ENCODE peak calls at places on chromosome 4, in six cellular contexts. L, K, C, F, V and U are unnamed samples.
A peak's percentile ranks its signal among the peaks of the same experiment; 100 is the strongest.

GRCh38 chr4:931194-931959 is 739 bp downstream of the GAK start:
- DNase-seq in L (peak; percentile 28), K (no peak), C (peak; percentile 9), F (peak; percentile 72), V (peak; percentile 41), U (no peak)

GRCh38 chr4:211033-211511 is 86.8 kb downstream of the ZNF718 start:
- DNase-seq in L (no peak), K (no peak), C (no peak), F (no peak), V (no peak), U (no peak)

GRCh38 chr4:172996571-172997216 is 171.9 kb upstream of the GALNT7 start:
- DNase-seq in L (peak; percentile 80), K (no peak), C (no peak), F (peak; percentile 89), V (peak; percentile 84), U (no peak)

GRCh38 chr4:26252349-26252748 is 68.5 kb upstream of the RBPJ start:
- DNase-seq in L (no peak), K (no peak), C (peak; percentile 78), F (peak; percentile 20), V (no peak), U (no peak)

GRCh38 chr4:122739174-122739573 is 6.7 kb downstream of the BBS12 start:
- DNase-seq in L (peak; percentile 92), K (no peak), C (no peak), F (peak; percentile 92), V (peak; percentile 80), U (no peak)

GRCh38 chr4:69376450-69376849 is 96.2 kb downstream of the UGT2B28 start:
- DNase-seq in L (no peak), K (no peak), C (no peak), F (no peak), V (no peak), U (no peak)

GRCh38 chr4:105837037-105837436 is 58.2 kb upstream of the NPNT start:
- DNase-seq in L (no peak), K (no peak), C (no peak), F (no peak), V (no peak), U (no peak)

GRCh38 chr4:184476660-184477059 is 2.3 kb upstream of the IRF2 start:
- DNase-seq in L (no peak), K (no peak), C (no peak), F (no peak), V (no peak), U (no peak)

GRCh38 chr4:179585761-179586160 is 2143.5 kb upstream of the AGA start:
- DNase-seq in L (no peak), K (no peak), C (no peak), F (no peak), V (no peak), U (no peak)

GRCh38 chr4:36215627-36216026 is 28.7 kb downstream of the ARAP2 start:
- DNase-seq in L (no peak), K (no peak), C (no peak), F (no peak), V (no peak), U (no peak)

GRCh38 chr4:105808459-105809041 is 86.7 kb upstream of the NPNT start:
- DNase-seq in L (peak; percentile 81), K (no peak), C (no peak), F (peak; percentile 86), V (peak; percentile 86), U (peak; percentile 70)

GRCh38 chr4:188154668-188155423 is 15.6 kb downstream of the TRIML1 start:
- DNase-seq in L (no peak), K (no peak), C (no peak), F (no peak), V (no peak), U (no peak)

GRCh38 chr4:69823481-69824186 is 36.3 kb downstream of the SULT1E1 start:
- DNase-seq in L (peak; percentile 71), K (no peak), C (peak; percentile 98), F (peak; percentile 53), V (peak; percentile 60), U (no peak)

GRCh38 chr4:87939978-87940690 is 35.4 kb upstream of the SPP1 start:
- DNase-seq in L (no peak), K (no peak), C (no peak), F (no peak), V (peak; percentile 9), U (no peak)
- H3K4me3 ChIP-seq in L (no peak overlapping the region), K (no peak overlapping the region), C (no peak overlapping the region), F (no peak overlapping the region), V (no peak overlapping the region), U (no peak overlapping the region)

GRCh38 chr4:158209825-158210807 is at the start of gene TMEM144:
- DNase-seq in L (peak; percentile 87), K (peak; percentile 82), C (peak; percentile 79), F (peak; percentile 91), V (peak; percentile 82), U (peak; percentile 97)
- TF ChIP-seq CTCF in L (peak; percentile 8), K (peak; percentile 14), C (peak; percentile 58), F (no peak), V (no peak), U (no peak)

GRCh38 chr4:113975578-113975977 is 3.9 kb downstream of the ARSJ start:
- DNase-seq in L (no peak), K (no peak), C (no peak), F (no peak), V (no peak), U (no peak)
- H3K4me3 ChIP-seq in L (peak overlapping the region; percentile 85), K (no peak overlapping the region), C (no peak overlapping the region), F (peak overlapping the region; percentile 11), V (peak overlapping the region; percentile 80), U (peak overlapping the region; percentile 80)

GRCh38 chr4:166169111-166169510 is 296.1 kb downstream of the TLL1 start:
- DNase-seq in L (peak; percentile 58), K (no peak), C (peak; percentile 4), F (peak; percentile 54), V (peak; percentile 17), U (no peak)
- TF ChIP-seq CTCF in L (peak; percentile 68), K (no peak), C (peak; percentile 17), F (peak; percentile 53), V (peak; percentile 37), U (no peak)

GRCh38 chr4:132228676-132229075 is 920.4 kb upstream of the PCDH10 start:
- DNase-seq in L (no peak), K (no peak), C (no peak), F (no peak), V (no peak), U (no peak)

GRCh38 chr4:132230025-132230424 is 919.1 kb upstream of the PCDH10 start:
- DNase-seq in L (no peak), K (no peak), C (no peak), F (no peak), V (no peak), U (no peak)

DNA sequence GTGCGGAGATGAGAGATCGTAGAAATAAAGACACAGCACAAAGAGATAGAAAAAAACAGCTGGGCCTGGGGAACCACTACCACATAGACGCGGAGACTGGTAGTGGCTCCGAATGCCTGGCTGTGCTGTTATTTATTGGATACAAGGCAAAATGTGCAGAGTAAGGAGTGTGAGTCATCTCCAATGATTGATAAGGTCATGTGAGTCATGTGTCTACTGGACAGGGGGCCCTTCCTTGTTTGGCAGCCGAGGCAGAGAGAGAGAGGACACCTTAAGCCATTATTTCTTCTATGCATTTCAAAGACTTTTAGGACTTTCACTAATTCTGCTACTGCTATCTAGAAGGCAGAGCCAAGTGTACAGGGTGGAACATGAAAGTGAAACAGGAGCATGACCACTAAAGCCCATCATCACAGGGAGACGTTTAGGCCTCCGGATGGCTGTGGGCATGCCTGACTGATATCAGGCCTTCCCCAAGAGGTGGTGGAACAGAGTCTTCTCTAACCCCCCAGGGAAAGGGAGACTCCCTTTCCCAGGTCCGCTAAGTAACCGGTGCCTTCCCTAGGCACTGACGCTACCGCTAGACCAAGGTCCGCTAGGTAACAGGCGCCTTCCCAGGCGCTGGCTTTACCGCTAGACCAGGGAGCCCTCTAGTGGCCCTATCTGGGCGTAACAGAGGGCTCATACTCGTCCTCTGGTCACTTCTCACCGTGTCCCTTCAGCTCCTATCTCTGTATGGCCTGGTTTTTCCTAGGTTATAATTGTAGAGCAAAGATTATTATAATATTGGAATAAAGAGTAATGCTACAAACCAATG is 921.5 kb upstream of the PCDH10 start:
- DNase-seq in L (peak; percentile 64), K (no peak), C (peak; percentile 60), F (peak; percentile 66), V (peak; percentile 33), U (no peak)
- H3K4me3 ChIP-seq in L (peak overlapping the region; percentile 55), K (no peak overlapping the region), C (peak overlapping the region; percentile 70), F (peak overlapping the region; percentile 13), V (peak overlapping the region; percentile 9), U (peak overlapping the region; percentile 37)